ENCODE peak calls at places on chromosomes 16 and 17, in eight cellular contexts. U is left lung; E is cardiac muscle cell; M is CD4-positive, alpha-beta memory T cell; J is heart left ventricle; V is K562; Y is kidney; W is CD4-positive, alpha-beta T cell. T is an unnamed sample.

GRCh38 chr16:70646260-70647241 is at the start of gene IL34:
- DNase-seq in E (peak; percentile 52), V (no peak), Y (no peak), W (no peak), U (no peak), M (no peak), J (no peak), T (no peak)

GRCh38 chr16:391885-392335 is 5.1 kb upstream of the NME4 start:
- DNase-seq in V (peak; percentile 56), W (peak; percentile 68), J (peak; percentile 39), M (peak; percentile 80), Y (peak; percentile 78), U (peak; percentile 84), E (peak; percentile 75), T (peak; percentile 41)

GRCh38 chr17:40909755-40910154 is 24.7 kb upstream of the KRT20 start:
- DNase-seq in W (no peak), J (no peak), E (peak; percentile 71), Y (no peak), U (no peak), M (no peak), V (no peak), T (no peak)

GRCh38 chr16:15949210-15950166 is at the start of gene ABCC1:
- DNase-seq in E (peak; percentile 48), Y (peak; percentile 76), U (peak; percentile 87), M (peak; percentile 78), W (peak; percentile 33), J (peak; percentile 33), V (peak; percentile 92), T (peak; percentile 45)

GRCh38 chr16:15422222-15422621 is 12.2 kb upstream of the BMERB1 start:
- DNase-seq in W (no peak), Y (no peak), E (no peak), U (no peak), M (no peak), V (no peak), J (no peak), T (no peak)

GRCh38 chr17:79624658-79625478 is 14.0 kb upstream of the RBFOX3 start:
- DNase-seq in J (peak; percentile 13), Y (peak; percentile 27), M (no peak), E (no peak), V (no peak), U (peak; percentile 24), W (no peak), T (no peak)

GRCh38 chr17:19368119-19368660 is 5.7 kb upstream of the B9D1 start:
- DNase-seq in Y (no peak), E (no peak), W (no peak), U (no peak), J (no peak), M (no peak), V (no peak), T (no peak)

GRCh38 chr17:2056221-2057129 is 1.6 kb downstream of the HIC1 start:
- DNase-seq in V (no peak), M (peak; percentile 67), E (peak; percentile 73), J (peak; percentile 43), U (peak; percentile 92), Y (peak; percentile 84), W (peak; percentile 40), T (no peak)

GRCh38 chr16:24854607-24855171 is 8.9 kb downstream of the SLC5A11 start:
- DNase-seq in V (no peak), J (no peak), U (no peak), E (no peak), M (no peak), W (no peak), Y (no peak), T (no peak)

GRCh38 chr16:20383106-20384029 is 21.2 kb downstream of the PDILT start:
- DNase-seq in U (no peak), E (peak; percentile 76), V (peak; percentile 73), M (no peak), Y (peak; percentile 75), W (peak; percentile 3), J (peak; percentile 43), T (no peak)

GRCh38 chr16:87602821-87603683 is 744 bp downstream of the JPH3 start:
- DNase-seq in E (no peak), W (no peak), U (peak; percentile 66), V (no peak), J (no peak), M (no peak), Y (peak; percentile 58), T (no peak)

GRCh38 chr16:73735018-73735417 is 561.6 kb upstream of the PSMD7 start:
- DNase-seq in J (no peak), E (peak; percentile 44), V (no peak), M (no peak), W (no peak), U (no peak), Y (no peak), T (no peak)

DNA sequence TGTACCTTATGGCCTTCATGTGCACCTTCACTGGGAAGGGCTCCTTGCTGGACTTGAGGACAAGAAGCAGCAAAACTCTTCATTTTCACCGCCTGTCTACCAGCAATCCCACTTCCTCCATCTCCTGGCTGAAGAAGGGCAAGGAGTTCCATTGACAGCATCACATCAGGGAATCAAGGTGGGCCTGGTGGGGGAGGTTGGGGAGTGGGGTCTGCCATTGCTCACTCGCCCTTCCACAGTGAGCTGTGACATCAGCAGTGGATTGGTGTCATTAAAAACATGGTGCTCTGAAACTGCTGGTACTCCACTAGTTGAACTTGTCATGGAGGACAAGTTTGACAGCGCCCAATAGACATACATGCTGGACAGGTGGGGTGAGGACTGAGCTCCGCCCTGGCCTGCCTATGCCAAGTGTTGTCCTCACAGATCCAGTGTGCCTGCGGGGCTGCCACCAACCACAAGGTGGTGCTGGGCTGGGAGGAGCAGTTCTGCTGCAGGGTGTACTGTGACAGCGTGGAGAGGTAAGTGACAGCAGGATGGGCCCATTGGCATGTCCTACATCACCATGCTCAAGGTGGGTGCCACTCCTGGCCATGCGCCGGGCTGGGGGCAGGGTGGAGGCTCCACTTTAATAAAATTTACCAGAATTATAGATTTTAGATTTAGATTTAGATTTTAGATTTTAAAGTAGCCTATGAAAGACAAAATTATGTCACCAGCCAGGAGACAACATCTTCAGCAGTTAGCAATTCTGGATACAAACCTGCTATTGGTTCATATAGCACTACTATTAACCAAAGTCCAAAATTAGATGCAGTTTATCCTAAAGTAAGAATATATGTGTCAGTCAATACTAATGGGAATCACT is 1729.1 kb downstream of the TP53TG3F start:
- DNase-seq in W (no peak), V (peak; percentile 13), J (no peak), Y (peak; percentile 49), E (no peak), U (peak; percentile 67), M (no peak), T (no peak)
- H3K9me3 ChIP-seq in W (peaks cover 18% of the 10 kb centered on the region), V (no peaks in the 10 kb centered on the region), J (no peaks in the 10 kb centered on the region), Y (no peaks in the 10 kb centered on the region), E (peaks cover 4% of the 10 kb centered on the region), U (no peaks in the 10 kb centered on the region), M (no peaks in the 10 kb centered on the region), T (no peaks in the 10 kb centered on the region)

GRCh38 chr16:68577352-68577853 is 38.3 kb downstream of the ZFP90 start:
- DNase-seq in U (no peak), W (no peak), E (no peak), V (no peak), Y (no peak), J (no peak), M (no peak), T (no peak)
- H3K9me3 ChIP-seq in U (no peaks in the 10 kb centered on the region), W (peaks cover 77% of the 10 kb centered on the region), E (no peaks in the 10 kb centered on the region), V (peaks cover under 1% of the 10 kb centered on the region), Y (peaks cover 8% of the 10 kb centered on the region), J (no peaks in the 10 kb centered on the region), M (no peaks in the 10 kb centered on the region), T (peaks cover 20% of the 10 kb centered on the region)

DNA sequence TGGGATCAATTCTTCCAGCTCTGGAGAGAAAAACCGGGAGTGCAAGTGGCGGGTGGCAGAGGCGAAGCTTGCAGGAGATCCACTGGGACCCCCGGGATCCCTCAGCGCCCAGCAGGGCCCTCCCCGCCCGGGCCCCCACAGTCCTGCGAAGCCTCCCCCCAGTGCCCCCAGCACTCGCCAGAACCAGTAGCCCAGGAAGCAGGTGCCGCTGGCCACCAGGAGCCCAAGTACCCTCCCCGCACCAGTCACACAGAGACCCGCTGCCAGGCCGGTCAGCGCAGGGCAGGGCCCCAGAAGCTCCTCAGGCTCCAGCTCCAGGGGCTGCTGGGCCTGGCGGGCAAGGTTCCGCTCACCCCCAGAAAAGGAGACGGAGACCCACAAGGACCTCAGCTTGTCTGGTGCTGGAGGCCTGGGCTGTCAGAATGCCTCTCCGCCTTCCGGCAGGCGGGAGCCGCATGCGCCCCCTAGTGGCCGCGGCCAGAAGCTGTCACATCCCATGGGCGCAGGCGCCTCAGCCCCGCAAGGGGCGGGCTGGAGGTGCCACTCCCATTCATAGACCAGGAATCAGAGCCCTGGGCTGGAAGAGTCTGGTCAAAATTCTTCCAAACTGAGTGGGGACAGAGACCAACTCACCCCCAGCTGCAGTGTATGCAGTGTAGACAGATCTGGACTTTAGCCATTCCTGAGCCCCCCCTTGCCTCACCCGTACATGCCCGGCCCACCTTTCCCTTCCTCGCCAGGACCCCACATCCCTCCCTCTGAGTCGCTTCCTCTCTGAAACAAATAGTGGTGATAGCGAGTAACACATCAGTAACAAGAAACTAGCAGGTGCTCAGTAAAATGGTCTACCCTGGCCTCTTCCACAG is 1002.3 kb downstream of the KCNJ18 start:
- DNase-seq in V (peak; percentile 74), Y (no peak), J (no peak), M (no peak), U (no peak), E (no peak), W (no peak), T (no peak)
- H3K9me3 ChIP-seq in V (no peaks in the 10 kb centered on the region), Y (peaks cover 2% of the 10 kb centered on the region), J (no peaks in the 10 kb centered on the region), M (no peaks in the 10 kb centered on the region), U (no peaks in the 10 kb centered on the region), E (no peaks in the 10 kb centered on the region), W (peaks cover 13% of the 10 kb centered on the region), T (no peaks in the 10 kb centered on the region)

GRCh38 chr16:35753559-35754390 is 2294.4 kb downstream of the TP53TG3F start:
- DNase-seq in V (no peak), Y (peak; percentile 54), U (peak; percentile 46), J (no peak), M (no peak), E (no peak), W (no peak), T (no peak)
- H3K9me3 ChIP-seq in V (no peaks in the 10 kb centered on the region), Y (no peaks in the 10 kb centered on the region), U (no peaks in the 10 kb centered on the region), J (no peaks in the 10 kb centered on the region), M (no peaks in the 10 kb centered on the region), E (no peaks in the 10 kb centered on the region), W (peaks cover 44% of the 10 kb centered on the region), T (no peaks in the 10 kb centered on the region)

DNA sequence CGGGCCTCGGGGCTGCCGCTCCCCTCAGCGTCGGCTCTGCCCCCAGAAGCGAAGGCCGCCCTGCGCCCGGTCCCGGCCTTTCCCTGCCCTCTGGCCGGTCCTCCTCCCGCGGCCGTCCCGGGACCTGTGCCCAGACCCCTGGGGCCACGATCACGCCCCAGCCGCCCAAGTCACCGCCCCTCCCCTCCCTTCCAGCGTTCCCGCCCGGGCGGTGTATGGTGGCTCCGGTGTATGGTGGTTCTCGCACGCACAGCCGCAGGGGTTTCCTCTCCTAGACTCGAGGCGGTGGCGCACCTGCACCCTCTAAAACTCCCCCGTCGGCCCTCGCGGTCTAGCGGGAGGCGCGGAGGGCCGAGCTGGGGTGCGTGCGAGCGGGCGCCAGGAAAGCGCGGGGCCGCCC is 10.0 kb downstream of the TIGD7 start:
- DNase-seq in U (no peak), W (no peak), J (no peak), V (no peak), E (no peak), Y (no peak), M (no peak), T (no peak)
- H3K9me3 ChIP-seq in U (no peaks in the 10 kb centered on the region), W (peaks cover 80% of the 10 kb centered on the region), J (no peaks in the 10 kb centered on the region), V (peaks cover 22% of the 10 kb centered on the region), E (no peaks in the 10 kb centered on the region), Y (peaks cover 22% of the 10 kb centered on the region), M (no peaks in the 10 kb centered on the region), T (peaks cover 19% of the 10 kb centered on the region)

GRCh38 chr17:82948957-82949356 is 109.1 kb upstream of the ZNF750 start:
- DNase-seq in V (no peak), Y (peak; percentile 20), U (peak; percentile 10), J (no peak), W (no peak), E (no peak), M (no peak), T (no peak)
- H3K9me3 ChIP-seq in V (peaks cover 17% of the 10 kb centered on the region), Y (peaks cover 9% of the 10 kb centered on the region), U (no peaks in the 10 kb centered on the region), J (no peaks in the 10 kb centered on the region), W (peaks cover 23% of the 10 kb centered on the region), E (no peaks in the 10 kb centered on the region), M (no peaks in the 10 kb centered on the region), T (peaks cover 8% of the 10 kb centered on the region)